ENCODE peak calls at places on chromosomes 3 and 15, in four cellular contexts. M is K562, T is GM12878, B is endothelial cell of umbilical vein. K is an unnamed sample.

GRCh38 chr15:27241942-27242341 is 271.0 kb downstream of the GABRG3 start:
- DNase-seq in M (no peak), T (no peak), B (no peak), K (no peak)

GRCh38 chr15:81752149-81752942 is 293.5 kb downstream of the MEX3B start:
- DNase-seq in M (no peak), T (no peak), B (peak), K (peak)

GRCh38 chr15:67882487-67883227 is 42.8 kb upstream of the RNU6-1 start:
- DNase-seq in M (peak), T (no peak), B (no peak), K (peak)

GRCh38 chr15:57610130-57610529 is 18.4 kb downstream of the MYZAP start:
- DNase-seq in M (no peak), T (no peak), B (peak), K (peak)

GRCh38 chr15:75335313-75335704 is 554 bp upstream of the COMMD4 start:
- DNase-seq in M (no peak), T (no peak), B (no peak), K (no peak)

GRCh38 chr3:12875857-12876451 is 34.6 kb upstream of the RPL32 start:
- DNase-seq in M (peak), T (no peak), B (peak), K (no peak)

GRCh38 chr15:78316211-78317077 is 17.0 kb upstream of the SKIC8 start:
- DNase-seq in M (no peak), T (no peak), B (no peak), K (no peak)

GRCh38 chr3:39981547-39982184 is 172.3 kb downstream of the MYRIP start:
- DNase-seq in M (no peak), T (no peak), B (peak), K (no peak)

GRCh38 chr3:21912656-21913055 is 161.6 kb upstream of the ZNF385D start:
- DNase-seq in M (no peak), T (no peak), B (no peak), K (peak)

GRCh38 chr15:88637841-88638625 is 783 bp upstream of the ISG20 start:
- DNase-seq in M (no peak), T (no peak), B (no peak), K (no peak)

GRCh38 chr15:57743424-57743823 is 36.9 kb downstream of the POLR2M start:
- DNase-seq in M (peak), T (no peak), B (peak), K (no peak)

GRCh38 chr3:85342915-85343314 is 384.1 kb downstream of the CADM2 start:
- DNase-seq in M (peak), T (no peak), B (no peak), K (no peak)

GRCh38 chr3:64687781-64688515 is at the start of gene ADAMTS9:
- DNase-seq in M (no peak), T (no peak), B (peak), K (peak)

GRCh38 chr3:174769171-174769570 is 90.0 kb upstream of the NAALADL2 start:
- DNase-seq in M (no peak), T (no peak), B (peak), K (no peak)

GRCh38 chr15:94991718-94992117 is 760.4 kb downstream of the MCTP2 start:
- DNase-seq in M (no peak), T (no peak), B (no peak), K (no peak)

GRCh38 chr3:85270488-85270887 is 311.7 kb downstream of the CADM2 start:
- DNase-seq in M (no peak), T (no peak), B (no peak), K (no peak)

GRCh38 chr3:4466783-4467521 is at the start of gene SUMF1:
- DNase-seq in M (peak), T (no peak), B (peak), K (peak)

GRCh38 chr3:32994045-32994444 is 42.6 kb downstream of the CCR4 start:
- DNase-seq in M (no peak), T (no peak), B (no peak), K (no peak)

GRCh38 chr3:133641254-133641653 is 20.5 kb downstream of the TOPBP1 start:
- DNase-seq in M (no peak), T (no peak), B (no peak), K (no peak)

GRCh38 chr3:87503901-87504498 is 227.6 kb upstream of the POU1F1 start:
- DNase-seq in M (peak), T (no peak), B (peak), K (peak)

GRCh38 chr3:73622135-73622534 is 2.6 kb downstream of the PDZRN3 start:
- DNase-seq in M (no peak), T (no peak), B (no peak), K (peak)

GRCh38 chr3:36774072-36774471 is 9.7 kb upstream of the DCLK3 start:
- DNase-seq in M (no peak), T (no peak), B (no peak), K (peak)

GRCh38 chr15:43930079-43930478 is 103.3 kb downstream of the WDR76 start:
- DNase-seq in M (no peak), T (no peak), B (no peak), K (peak)

GRCh38 chr15:68310178-68310810 is 32.7 kb downstream of the FEM1B start:
- DNase-seq in M (no peak), T (no peak), B (no peak), K (no peak)

GRCh38 chr3:25585361-25586166 is 79.1 kb downstream of the TOP2B start:
- DNase-seq in M (no peak), T (no peak), B (no peak), K (peak)

GRCh38 chr3:140117111-140117526 is 182.1 kb downstream of the CLSTN2 start:
- DNase-seq in M (no peak), T (no peak), B (no peak), K (no peak)

GRCh38 chr15:75211436-75212199 is 9.9 kb downstream of the C15orf39 start:
- DNase-seq in M (no peak), T (no peak), B (no peak), K (no peak)

GRCh38 chr3:19688767-19689166 is 245.2 kb downstream of the EFHB start:
- DNase-seq in M (no peak), T (no peak), B (no peak), K (no peak)

GRCh38 chr15:32888221-32888761 is 170.5 kb downstream of the GREM1 start:
- DNase-seq in M (no peak), T (no peak), B (no peak), K (peak)

GRCh38 chr3:58521917-58522680 is 14.9 kb downstream of the ACOX2 start:
- DNase-seq in M (no peak), T (no peak), B (no peak), K (no peak)

GRCh38 chr3:50428007-50428633 is 68.8 kb upstream of the TMEM115 start:
- DNase-seq in M (no peak), T (no peak), B (no peak), K (no peak)

GRCh38 chr3:125104639-125105038 is 48.8 kb upstream of the HEG1 start:
- DNase-seq in M (no peak), T (no peak), B (no peak), K (peak)
- TF ChIP-seq FOS in M (no peak), T (no peak), B (no peak), K (no peak)

GRCh38 chr3:74992898-74993297 is 378.4 kb upstream of the CNTN3 start:
- DNase-seq in M (no peak), T (no peak), B (no peak), K (no peak)
- TF ChIP-seq FOS in M (no peak), T (no peak), B (no peak), K (no peak)

GRCh38 chr15:66276546-66276945 is 16.8 kb upstream of the DIS3L start:
- DNase-seq in M (no peak), T (no peak), B (no peak), K (no peak)

GRCh38 chr15:66278061-66278460 is 15.3 kb upstream of the DIS3L start:
- DNase-seq in M (no peak), T (no peak), B (no peak), K (no peak)

GRCh38 chr15:66270932-66271331 is 17.4 kb upstream of the MEGF11 start:
- DNase-seq in M (no peak), T (no peak), B (no peak), K (no peak)

GRCh38 chr15:66278671-66279070 is 14.7 kb upstream of the DIS3L start:
- DNase-seq in M (no peak), T (no peak), B (no peak), K (no peak)

DNA sequence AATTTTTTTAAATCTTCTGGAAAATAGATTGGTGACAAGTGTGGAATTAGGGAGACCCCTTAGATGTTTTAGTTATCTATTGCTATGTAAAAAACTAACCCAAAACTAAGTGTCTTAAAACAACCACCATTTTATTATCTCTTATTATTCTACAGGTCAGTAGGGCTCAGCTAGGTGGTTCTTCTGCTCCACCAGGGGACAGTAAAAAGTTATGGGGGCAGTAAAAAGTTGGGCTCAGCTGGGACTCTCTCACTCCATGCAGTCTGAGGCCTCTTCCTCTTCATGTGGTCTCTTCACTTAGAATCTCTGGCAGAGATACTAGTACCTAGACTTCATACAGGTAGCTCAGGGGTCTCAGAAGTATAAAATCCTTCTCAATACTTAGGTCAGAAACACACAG is 18.0 kb upstream of the DIS3L start:
- DNase-seq in M (no peak), T (no peak), B (no peak), K (no peak)
- TF ChIP-seq FOS in M (no peak), T (no peak), B (no peak), K (no peak)

GRCh38 chr3:123739146-123739545 is 145.0 kb downstream of the MYLK start:
- DNase-seq in M (no peak), T (no peak), B (no peak), K (no peak)

GRCh38 chr3:123741058-123741511 is 143.0 kb downstream of the MYLK start:
- DNase-seq in M (no peak), T (no peak), B (no peak), K (peak)

GRCh38 chr3:123740391-123740822 is 143.7 kb downstream of the MYLK start:
- DNase-seq in M (no peak), T (no peak), B (no peak), K (no peak)

GRCh38 chr3:123737168-123737567 is 147.0 kb downstream of the MYLK start:
- DNase-seq in M (no peak), T (no peak), B (no peak), K (no peak)

DNA sequence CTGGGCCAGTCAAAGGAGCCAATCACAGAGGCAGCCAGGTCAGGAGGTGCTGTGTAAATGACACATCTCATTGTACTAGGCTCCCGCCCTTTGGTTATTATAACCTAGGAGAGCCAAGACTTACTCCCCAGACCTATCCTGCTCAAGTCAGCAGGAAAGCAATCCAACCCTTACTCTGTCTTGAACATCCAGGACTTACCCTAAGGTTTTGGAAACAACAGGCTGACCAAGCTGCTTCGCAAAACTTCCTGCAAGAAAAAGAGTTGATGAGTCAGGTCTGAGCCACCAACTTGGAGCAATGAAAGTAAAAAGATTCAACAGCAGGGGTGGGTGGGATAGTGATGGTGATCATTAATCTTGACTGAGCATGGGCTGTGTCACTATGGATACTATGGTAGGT is 144.4 kb downstream of the MYLK start:
- DNase-seq in M (no peak), T (no peak), B (no peak), K (peak)
- TF ChIP-seq FOS in M (no peak), T (no peak), B (peak), K (peak)

GRCh38 chr15:50128266-50128665 is 9.2 kb upstream of the ATP8B4 start:
- DNase-seq in M (peak), T (no peak), B (no peak), K (no peak)
- TF ChIP-seq FOS in M (no peak), T (no peak), B (no peak), K (no peak)

GRCh38 chr15:65740148-65740547 is 51.9 kb downstream of the DENND4A start:
- DNase-seq in M (no peak), T (no peak), B (no peak), K (no peak)
- TF ChIP-seq FOS in M (no peak), T (no peak), B (no peak), K (no peak)

GRCh38 chr3:60743631-60744164 is 507.6 kb downstream of the FHIT start:
- DNase-seq in M (no peak), T (no peak), B (no peak), K (no peak)
- TF ChIP-seq FOS in M (no peak), T (no peak), B (no peak), K (no peak)

GRCh38 chr3:196537319-196537984 is 22.3 kb upstream of the SMCO1 start:
- DNase-seq in M (peak), T (no peak), B (no peak), K (peak)
- TF ChIP-seq FOS in M (no peak), T (no peak), B (no peak), K (no peak)

GRCh38 chr3:17605032-17605431 is 137.4 kb downstream of the TBC1D5 start:
- DNase-seq in M (no peak), T (no peak), B (peak), K (peak)

GRCh38 chr3:17605934-17606333 is 136.5 kb downstream of the TBC1D5 start:
- DNase-seq in M (no peak), T (no peak), B (no peak), K (no peak)

GRCh38 chr3:17607905-17608304 is 134.5 kb downstream of the TBC1D5 start:
- DNase-seq in M (no peak), T (no peak), B (no peak), K (no peak)

GRCh38 chr3:17602126-17602525 is 140.3 kb downstream of the TBC1D5 start:
- DNase-seq in M (no peak), T (no peak), B (no peak), K (peak)
- TF ChIP-seq FOS in M (no peak), T (no peak), B (no peak), K (no peak)

GRCh38 chr3:185153861-185154629 is 1.2 kb upstream of the C3orf70 start:
- DNase-seq in M (no peak), T (no peak), B (no peak), K (no peak)
- TF ChIP-seq FOS in M (no peak), T (no peak), B (no peak), K (no peak)

K was measured in IMR-90.